ENCODE peak calls at places on chromosomes 2 and 18, in ten cellular contexts. One of them, this sample, is unnamed.

GRCh38 chr18:41618135-41618534 is 336.9 kb upstream of the PIK3C3 start:
- DNase-seq in activated T-cell treated with anti-CD3 and anti-CD28 coated beads for 1 hour: no peak
- DNase-seq in stimulated activated CD4-positive, alpha-beta T cell treated with anti-CD3 and anti-CD28 coated beads, TNF-alpha, amount 100 ng/mL, for 48 hours: no peak
- DNase-seq in endothelial cell: no peak
- DNase-seq in aorta: no peak
- DNase-seq in NCI-H460: no peak
- DNase-seq in mesothelial cell of epicardium: no peak
- DNase-seq in HFF-Myc: no peak
- DNase-seq in ACHN: no peak
- DNase-seq in coronary artery: no peak
- DNase-seq in this sample: no peak

GRCh38 chr2:25165992-25166618 is 2.3 kb downstream of the POMC start:
- DNase-seq in mesothelial cell of epicardium: no peak
- DNase-seq in stimulated activated CD4-positive, alpha-beta T cell treated with anti-CD3 and anti-CD28 coated beads, TNF-alpha, amount 100 ng/mL, for 48 hours: no peak
- DNase-seq in ACHN: peak
- DNase-seq in aorta: peak
- DNase-seq in NCI-H460: peak
- DNase-seq in coronary artery: no peak
- DNase-seq in HFF-Myc: no peak
- DNase-seq in activated T-cell treated with anti-CD3 and anti-CD28 coated beads for 1 hour: peak
- DNase-seq in endothelial cell: peak
- DNase-seq in this sample: no peak

GRCh38 chr18:22434973-22435608 is 17.4 kb upstream of the CTAGE1 start:
- DNase-seq in aorta: no peak
- DNase-seq in HFF-Myc: no peak
- DNase-seq in NCI-H460: no peak
- DNase-seq in activated T-cell treated with anti-CD3 and anti-CD28 coated beads for 1 hour: no peak
- DNase-seq in stimulated activated CD4-positive, alpha-beta T cell treated with anti-CD3 and anti-CD28 coated beads, TNF-alpha, amount 100 ng/mL, for 48 hours: no peak
- DNase-seq in endothelial cell: no peak
- DNase-seq in mesothelial cell of epicardium: no peak
- DNase-seq in ACHN: peak
- DNase-seq in coronary artery: no peak
- DNase-seq in this sample: no peak

GRCh38 chr2:150571121-150571520 is 83.7 kb upstream of the RND3 start:
- DNase-seq in HFF-Myc: no peak
- DNase-seq in aorta: no peak
- DNase-seq in mesothelial cell of epicardium: no peak
- DNase-seq in stimulated activated CD4-positive, alpha-beta T cell treated with anti-CD3 and anti-CD28 coated beads, TNF-alpha, amount 100 ng/mL, for 48 hours: no peak
- DNase-seq in NCI-H460: no peak
- DNase-seq in endothelial cell: no peak
- DNase-seq in ACHN: no peak
- DNase-seq in coronary artery: no peak
- DNase-seq in activated T-cell treated with anti-CD3 and anti-CD28 coated beads for 1 hour: no peak
- DNase-seq in this sample: no peak

GRCh38 chr2:47346107-47346506 is 56.8 kb upstream of the MSH2 start:
- DNase-seq in NCI-H460: no peak
- DNase-seq in ACHN: no peak
- DNase-seq in aorta: no peak
- DNase-seq in coronary artery: no peak
- DNase-seq in endothelial cell: no peak
- DNase-seq in mesothelial cell of epicardium: no peak
- DNase-seq in HFF-Myc: no peak
- DNase-seq in stimulated activated CD4-positive, alpha-beta T cell treated with anti-CD3 and anti-CD28 coated beads, TNF-alpha, amount 100 ng/mL, for 48 hours: no peak
- DNase-seq in activated T-cell treated with anti-CD3 and anti-CD28 coated beads for 1 hour: no peak
- DNase-seq in this sample: no peak

GRCh38 chr2:198321522-198322088 is 517.2 kb downstream of the PLCL1 start:
- DNase-seq in activated T-cell treated with anti-CD3 and anti-CD28 coated beads for 1 hour: no peak
- DNase-seq in mesothelial cell of epicardium: no peak
- DNase-seq in stimulated activated CD4-positive, alpha-beta T cell treated with anti-CD3 and anti-CD28 coated beads, TNF-alpha, amount 100 ng/mL, for 48 hours: no peak
- DNase-seq in NCI-H460: peak
- DNase-seq in endothelial cell: no peak
- DNase-seq in ACHN: no peak
- DNase-seq in HFF-Myc: no peak
- DNase-seq in aorta: no peak
- DNase-seq in coronary artery: no peak
- DNase-seq in this sample: no peak

GRCh38 chr2:138550172-138550571 is 48.6 kb downstream of the SPOPL start:
- DNase-seq in coronary artery: no peak
- DNase-seq in stimulated activated CD4-positive, alpha-beta T cell treated with anti-CD3 and anti-CD28 coated beads, TNF-alpha, amount 100 ng/mL, for 48 hours: no peak
- DNase-seq in endothelial cell: no peak
- DNase-seq in activated T-cell treated with anti-CD3 and anti-CD28 coated beads for 1 hour: no peak
- DNase-seq in ACHN: no peak
- DNase-seq in NCI-H460: no peak
- DNase-seq in aorta: no peak
- DNase-seq in HFF-Myc: no peak
- DNase-seq in mesothelial cell of epicardium: no peak
- DNase-seq in this sample: no peak

GRCh38 chr2:217440000-217440399 is 562.8 kb downstream of the TNS1 start:
- DNase-seq in mesothelial cell of epicardium: no peak
- DNase-seq in aorta: no peak
- DNase-seq in ACHN: no peak
- DNase-seq in coronary artery: no peak
- DNase-seq in stimulated activated CD4-positive, alpha-beta T cell treated with anti-CD3 and anti-CD28 coated beads, TNF-alpha, amount 100 ng/mL, for 48 hours: no peak
- DNase-seq in HFF-Myc: no peak
- DNase-seq in endothelial cell: no peak
- DNase-seq in activated T-cell treated with anti-CD3 and anti-CD28 coated beads for 1 hour: no peak
- DNase-seq in NCI-H460: no peak
- DNase-seq in this sample: no peak

GRCh38 chr2:105099153-105099552 is 61.3 kb downstream of the MRPS9 start:
- DNase-seq in activated T-cell treated with anti-CD3 and anti-CD28 coated beads for 1 hour: no peak
- DNase-seq in HFF-Myc: no peak
- DNase-seq in endothelial cell: no peak
- DNase-seq in aorta: no peak
- DNase-seq in NCI-H460: no peak
- DNase-seq in mesothelial cell of epicardium: no peak
- DNase-seq in ACHN: no peak
- DNase-seq in coronary artery: no peak
- DNase-seq in stimulated activated CD4-positive, alpha-beta T cell treated with anti-CD3 and anti-CD28 coated beads, TNF-alpha, amount 100 ng/mL, for 48 hours: no peak
- DNase-seq in this sample: no peak

GRCh38 chr2:147172493-147173185 is 672.2 kb upstream of the ACVR2A start:
- DNase-seq in activated T-cell treated with anti-CD3 and anti-CD28 coated beads for 1 hour: no peak
- DNase-seq in HFF-Myc: no peak
- DNase-seq in aorta: no peak
- DNase-seq in stimulated activated CD4-positive, alpha-beta T cell treated with anti-CD3 and anti-CD28 coated beads, TNF-alpha, amount 100 ng/mL, for 48 hours: no peak
- DNase-seq in coronary artery: no peak
- DNase-seq in NCI-H460: no peak
- DNase-seq in endothelial cell: no peak
- DNase-seq in ACHN: no peak
- DNase-seq in mesothelial cell of epicardium: no peak
- DNase-seq in this sample: no peak

GRCh38 chr2:95356821-95357700 is 45.4 kb upstream of the FAHD2A start:
- DNase-seq in NCI-H460: no peak
- DNase-seq in activated T-cell treated with anti-CD3 and anti-CD28 coated beads for 1 hour: no peak
- DNase-seq in coronary artery: peak
- DNase-seq in mesothelial cell of epicardium: no peak
- DNase-seq in endothelial cell: no peak
- DNase-seq in ACHN: no peak
- DNase-seq in stimulated activated CD4-positive, alpha-beta T cell treated with anti-CD3 and anti-CD28 coated beads, TNF-alpha, amount 100 ng/mL, for 48 hours: no peak
- DNase-seq in HFF-Myc: no peak
- DNase-seq in aorta: peak
- DNase-seq in this sample: no peak

GRCh38 chr2:122300758-122301157 is 545.3 kb downstream of the TSN start:
- DNase-seq in mesothelial cell of epicardium: no peak
- DNase-seq in NCI-H460: no peak
- DNase-seq in ACHN: peak
- DNase-seq in activated T-cell treated with anti-CD3 and anti-CD28 coated beads for 1 hour: no peak
- DNase-seq in endothelial cell: no peak
- DNase-seq in stimulated activated CD4-positive, alpha-beta T cell treated with anti-CD3 and anti-CD28 coated beads, TNF-alpha, amount 100 ng/mL, for 48 hours: no peak
- DNase-seq in aorta: no peak
- DNase-seq in coronary artery: no peak
- DNase-seq in HFF-Myc: no peak
- DNase-seq in this sample: no peak

GRCh38 chr2:61538920-61539559 is 884 bp upstream of the XPO1 start:
- DNase-seq in endothelial cell: peak
- DNase-seq in stimulated activated CD4-positive, alpha-beta T cell treated with anti-CD3 and anti-CD28 coated beads, TNF-alpha, amount 100 ng/mL, for 48 hours: peak
- DNase-seq in coronary artery: no peak
- DNase-seq in aorta: no peak
- DNase-seq in HFF-Myc: peak
- DNase-seq in ACHN: peak
- DNase-seq in NCI-H460: peak
- DNase-seq in activated T-cell treated with anti-CD3 and anti-CD28 coated beads for 1 hour: peak
- DNase-seq in mesothelial cell of epicardium: no peak
- DNase-seq in this sample: no peak